ENCODE peak calls at places on chromosomes 6 and 20, in five cellular contexts. N is RWPE1, H is fibroblast of mammary gland, Z is astrocyte of the spinal cord, V is right lobe of liver. P is an unnamed sample.

GRCh38 chr6:168274046-168274952 is 45.3 kb downstream of the DACT2 start:
- DNase-seq in V (no peak), H (no peak), Z (no peak), N (no peak), P (no peak)

GRCh38 chr6:103783344-103783743 is 1076.4 kb downstream of the HACE1 start:
- DNase-seq in Z (no peak), H (no peak), V (no peak), N (no peak), P (no peak)

GRCh38 chr6:158789115-158789917 is 29.9 kb downstream of the EZR start:
- DNase-seq in V (no peak), H (no peak), Z (no peak), N (no peak), P (no peak)

GRCh38 chr20:34791289-34792020 is 34.0 kb downstream of the NCOA6 start:
- DNase-seq in Z (peak; percentile 75), V (no peak), H (peak; percentile 38), N (no peak), P (no peak)

GRCh38 chr20:24968278-24968677 is 19.2 kb downstream of the CST7 start:
- DNase-seq in N (no peak), V (no peak), H (no peak), Z (no peak), P (no peak)

GRCh38 chr20:64053841-64054661 is 4.6 kb upstream of the SOX18 start:
- DNase-seq in H (no peak), V (peak; percentile 78), N (no peak), Z (peak; percentile 23), P (no peak)

GRCh38 chr6:8108031-8108660 is 5.8 kb upstream of the EEF1E1 start:
- DNase-seq in V (no peak), Z (peak; percentile 92), H (peak; percentile 97), N (peak; percentile 83), P (no peak)

GRCh38 chr6:112180095-112180820 is 74.1 kb downstream of the LAMA4 start:
- DNase-seq in N (peak; percentile 66), H (peak; percentile 91), V (no peak), Z (peak; percentile 89), P (no peak)

GRCh38 chr20:50224553-50225255 is 34.1 kb downstream of the CEBPB start:
- DNase-seq in V (no peak), N (no peak), Z (peak; percentile 77), H (peak; percentile 97), P (no peak)

DNA sequence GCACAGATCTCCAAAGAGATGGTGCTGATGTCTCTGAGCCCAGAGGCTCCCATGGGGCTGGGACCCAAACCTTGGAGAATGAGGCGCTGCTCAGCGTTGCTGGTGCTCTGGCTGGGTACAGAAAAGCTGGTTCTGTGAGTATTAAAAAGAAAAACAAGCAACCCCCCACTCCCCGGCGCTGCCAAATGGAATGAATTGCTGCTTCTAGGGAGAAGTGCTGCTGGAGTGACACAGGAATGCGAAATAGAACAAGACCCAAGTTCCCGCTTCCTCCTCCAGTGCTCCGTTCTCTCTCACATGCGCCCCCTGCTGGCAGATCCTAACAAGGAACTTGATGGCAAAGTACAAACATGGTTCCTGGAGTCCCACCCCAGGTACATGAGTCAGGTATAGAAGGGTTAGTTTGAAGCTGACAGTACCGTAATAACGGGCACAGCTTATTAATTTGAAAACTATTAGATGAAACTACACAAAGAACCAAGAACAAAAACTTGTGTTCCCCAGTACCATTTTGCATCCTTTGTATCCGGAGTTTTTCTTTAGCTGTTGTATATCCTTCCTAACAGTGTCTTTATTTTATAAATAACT is 2.1 kb upstream of the DDX27 start:
- DNase-seq in V (peak; percentile 95), N (peak; percentile 89), Z (peak; percentile 89), H (peak; percentile 88), P (peak; percentile 92)
- TF ChIP-seq CTCF in V (peak; percentile 92), N (peak; percentile 98), Z (peak; percentile 90), H (peak; percentile 91), P (peak; percentile 91)

GRCh38 chr6:121794630-121795029 is 359.2 kb downstream of the GJA1 start:
- DNase-seq in H (peak; percentile 96), V (no peak), Z (peak; percentile 96), N (peak; percentile 66), P (no peak)

GRCh38 chr6:121791396-121792315 is 356.2 kb downstream of the GJA1 start:
- DNase-seq in V (no peak), N (no peak), H (peak; percentile 76), Z (no peak), P (no peak)
- TF ChIP-seq CTCF in V (no peak), N (no peak), H (peak; percentile 20), Z (peak; percentile 5), P (peak; percentile 39)

GRCh38 chr6:88899569-88900316 is 63.7 kb downstream of the RNGTT start:
- DNase-seq in Z (no peak), V (no peak), N (no peak), H (no peak), P (no peak)
- TF ChIP-seq CTCF in Z (peak; percentile 27), V (no peak), N (peak; percentile 12), H (no peak), P (peak; percentile 50)

GRCh38 chr6:116090251-116090650 is 10.4 kb upstream of the NT5DC1 start:
- DNase-seq in H (no peak), Z (no peak), V (no peak), N (no peak), P (no peak)

GRCh38 chr6:116083052-116083451 is 17.6 kb upstream of the NT5DC1 start:
- DNase-seq in V (no peak), H (no peak), N (no peak), Z (no peak), P (no peak)

GRCh38 chr6:116084284-116084683 is 16.4 kb upstream of the NT5DC1 start:
- DNase-seq in Z (no peak), N (no peak), V (no peak), H (no peak), P (no peak)

GRCh38 chr6:116088946-116089345 is 11.7 kb upstream of the NT5DC1 start:
- DNase-seq in N (no peak), Z (no peak), H (no peak), V (no peak), P (no peak)

DNA sequence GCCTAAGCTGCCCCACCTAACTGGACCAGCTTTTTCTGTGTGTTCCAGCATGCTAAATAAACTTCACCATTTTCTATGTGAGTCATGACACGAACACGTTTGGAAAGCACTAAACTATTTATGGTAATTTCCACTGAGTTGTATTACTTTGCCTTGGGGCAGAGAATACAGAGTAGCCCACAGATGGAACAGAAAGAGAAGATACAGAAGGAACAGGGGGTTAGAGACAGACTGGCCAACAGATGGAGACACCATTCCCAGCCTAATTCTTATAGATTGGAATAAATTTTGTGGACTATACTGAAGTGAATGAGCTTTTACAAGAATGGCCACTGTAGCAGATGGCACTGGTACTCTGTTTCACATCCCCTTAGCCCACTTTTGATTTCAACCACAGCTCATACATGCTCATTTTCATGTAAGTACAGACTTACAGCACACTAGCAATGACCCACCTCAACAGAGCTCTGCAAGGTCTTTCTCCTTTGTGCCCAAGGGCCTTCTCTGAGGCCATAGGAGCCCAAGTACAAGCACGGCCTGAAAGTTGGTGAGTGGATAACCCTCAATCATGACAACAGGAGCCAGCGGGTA is 13.1 kb upstream of the NT5DC1 start:
- DNase-seq in V (no peak), H (peak; percentile 26), N (peak; percentile 64), Z (peak; percentile 63), P (no peak)
- TF ChIP-seq CTCF in V (no peak), H (no peak), N (no peak), Z (no peak), P (no peak)

GRCh38 chr6:82260890-82261732 is 13.6 kb upstream of the IBTK start:
- DNase-seq in V (no peak), N (no peak), H (no peak), Z (peak; percentile 18), P (no peak)

GRCh38 chr6:82251942-82252341 is 4.4 kb upstream of the IBTK start:
- DNase-seq in V (no peak), Z (peak; percentile 65), H (peak; percentile 62), N (peak; percentile 50), P (no peak)

GRCh38 chr6:82259389-82259788 is 11.8 kb upstream of the IBTK start:
- DNase-seq in Z (no peak), V (no peak), N (no peak), H (no peak), P (no peak)

DNA sequence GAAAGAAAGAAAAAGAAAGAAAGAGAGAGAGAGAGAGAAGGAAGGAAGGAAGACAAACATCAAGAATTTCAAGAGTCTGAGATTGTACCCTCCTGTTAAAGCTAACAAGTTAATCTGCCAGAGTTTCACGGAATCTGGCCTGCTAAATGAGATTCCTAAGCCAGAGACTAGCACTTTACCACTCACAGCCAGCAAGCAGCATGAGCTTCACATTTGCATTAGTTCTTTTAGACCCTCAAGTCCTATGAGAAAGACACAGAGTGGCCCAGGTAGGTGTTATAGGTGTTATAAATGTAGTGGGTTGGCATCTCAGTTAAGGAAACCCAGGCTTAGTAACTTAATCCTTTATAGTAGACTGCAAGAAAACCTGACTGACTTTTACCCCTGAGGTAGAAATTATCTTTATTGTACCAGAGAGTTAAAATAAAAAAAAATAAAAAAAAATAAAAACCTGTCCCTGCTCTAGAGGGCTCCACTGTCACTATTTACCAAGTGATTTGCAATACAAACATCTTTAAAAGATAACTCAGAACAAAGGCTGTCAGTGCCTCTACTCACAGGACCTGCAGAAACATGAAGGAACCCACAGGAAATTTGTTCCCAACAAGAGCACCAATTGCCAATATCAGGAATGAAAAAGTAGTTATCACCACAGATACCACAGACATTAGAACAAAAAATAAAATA is 9.7 kb upstream of the IBTK start:
- DNase-seq in Z (no peak), H (no peak), N (no peak), V (no peak), P (no peak)
- TF ChIP-seq CTCF in Z (no peak), H (no peak), N (no peak), V (no peak), P (no peak)

DNA sequence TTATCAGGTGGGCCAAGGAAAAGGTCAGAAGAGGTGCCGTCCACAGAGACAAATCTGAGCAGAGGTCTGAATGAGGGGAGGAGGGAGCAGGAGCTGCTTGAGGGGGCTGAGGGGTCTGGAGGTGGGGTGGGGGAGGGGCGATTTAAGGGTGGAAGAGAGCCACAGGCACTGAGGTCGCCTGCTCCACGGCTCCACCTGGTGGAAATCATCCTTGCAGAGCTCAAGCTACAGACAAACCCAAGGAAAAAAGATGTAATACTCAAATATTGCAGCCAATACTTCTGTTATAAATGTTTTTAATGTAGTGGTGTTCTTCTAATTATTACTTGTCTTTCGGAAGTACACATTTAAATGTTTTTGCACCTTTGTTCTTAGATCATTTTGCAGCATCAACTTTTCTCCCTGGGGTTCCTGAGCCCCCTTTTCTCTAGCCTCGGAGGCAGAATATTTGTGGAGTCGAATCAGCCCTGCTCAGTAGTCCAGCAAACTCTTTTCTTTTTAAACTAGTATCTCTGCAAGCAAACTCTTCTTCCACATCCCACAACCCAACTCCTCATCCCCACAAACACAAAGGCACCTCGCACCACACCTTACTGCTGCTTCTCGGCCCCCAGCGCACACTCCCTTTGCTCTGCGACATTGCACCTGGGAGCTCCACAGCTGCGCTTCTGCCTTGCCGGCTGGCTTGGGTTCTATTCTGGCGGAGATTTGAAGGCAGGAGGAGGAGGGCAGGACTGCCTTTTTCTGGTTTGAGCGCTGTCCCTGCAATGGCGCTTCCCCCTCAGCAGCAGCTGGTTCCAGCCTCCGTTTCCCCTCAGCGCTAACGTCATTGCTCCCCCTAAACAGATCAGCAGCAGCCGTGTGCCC is 51.0 kb upstream of the TFAP2A start:
- DNase-seq in N (peak; percentile 64), H (peak; percentile 2), Z (peak; percentile 25), V (peak; percentile 39), P (no peak)
- TF ChIP-seq CTCF in N (peak; percentile 65), H (peak; percentile 24), Z (peak; percentile 60), V (peak; percentile 51), P (peak; percentile 75)

GRCh38 chr6:107185570-107185969 is 70.3 kb upstream of the BEND3 start:
- DNase-seq in V (no peak), N (no peak), H (peak; percentile 31), Z (peak; percentile 6), P (no peak)
- TF ChIP-seq CTCF in V (peak; percentile 58), N (no peak), H (peak; percentile 25), Z (peak; percentile 26), P (peak; percentile 39)